ENCODE peak calls at places on chromosomes 5 and 9, in ten cellular contexts. One of them, this sample, is unnamed.

GRCh38 chr9:131503626-131504465 is 1.1 kb downstream of the POMT1 start:
- DNase-seq in HepG2: peak
- DNase-seq in heart left ventricle: peak
- DNase-seq in Peyer's patch: no peak
- DNase-seq in transverse colon: peak
- DNase-seq in spleen: no peak
- DNase-seq in sigmoid colon: no peak
- DNase-seq in A549: peak
- DNase-seq in H1: peak
- DNase-seq in IMR-90: peak
- DNase-seq in this sample: no peak

GRCh38 chr9:127700140-127700539 is 6.6 kb upstream of the CFAP157 start:
- DNase-seq in HepG2: no peak
- DNase-seq in heart left ventricle: no peak
- DNase-seq in Peyer's patch: no peak
- DNase-seq in transverse colon: no peak
- DNase-seq in spleen: no peak
- DNase-seq in sigmoid colon: no peak
- DNase-seq in A549: no peak
- DNase-seq in H1: no peak
- DNase-seq in IMR-90: no peak
- DNase-seq in this sample: no peak

GRCh38 chr5:180703912-180704311 is 35.9 kb downstream of the OR2Y1 start:
- DNase-seq in HepG2: no peak
- DNase-seq in heart left ventricle: no peak
- DNase-seq in Peyer's patch: no peak
- DNase-seq in transverse colon: no peak
- DNase-seq in spleen: no peak
- DNase-seq in sigmoid colon: no peak
- DNase-seq in A549: no peak
- DNase-seq in H1: no peak
- DNase-seq in IMR-90: no peak
- DNase-seq in this sample: no peak

GRCh38 chr5:142839711-142840441 is 69.7 kb downstream of the ARHGAP26 start:
- DNase-seq in HepG2: no peak
- DNase-seq in heart left ventricle: no peak
- DNase-seq in Peyer's patch: no peak
- DNase-seq in transverse colon: peak
- DNase-seq in spleen: no peak
- DNase-seq in sigmoid colon: peak
- DNase-seq in A549: no peak
- DNase-seq in H1: no peak
- DNase-seq in IMR-90: peak
- DNase-seq in this sample: peak

GRCh38 chr5:153753645-153754432 is 263.4 kb downstream of the GRIA1 start:
- DNase-seq in HepG2: no peak
- DNase-seq in heart left ventricle: no peak
- DNase-seq in Peyer's patch: no peak
- DNase-seq in transverse colon: no peak
- DNase-seq in spleen: no peak
- DNase-seq in sigmoid colon: no peak
- DNase-seq in A549: no peak
- DNase-seq in H1: no peak
- DNase-seq in IMR-90: no peak
- DNase-seq in this sample: no peak

GRCh38 chr9:136510561-136510960 is 27.7 kb upstream of the SEC16A start:
- DNase-seq in HepG2: no peak
- DNase-seq in heart left ventricle: no peak
- DNase-seq in Peyer's patch: no peak
- DNase-seq in transverse colon: no peak
- DNase-seq in spleen: no peak
- DNase-seq in sigmoid colon: no peak
- DNase-seq in A549: no peak
- DNase-seq in H1: no peak
- DNase-seq in IMR-90: no peak
- DNase-seq in this sample: no peak

GRCh38 chr9:105818903-105819302 is 124.6 kb downstream of the TMEM38B start:
- DNase-seq in HepG2: no peak
- DNase-seq in heart left ventricle: no peak
- DNase-seq in Peyer's patch: no peak
- DNase-seq in transverse colon: no peak
- DNase-seq in spleen: no peak
- DNase-seq in sigmoid colon: no peak
- DNase-seq in A549: no peak
- DNase-seq in H1: no peak
- DNase-seq in IMR-90: no peak
- DNase-seq in this sample: no peak

GRCh38 chr5:88556415-88556814 is 287.8 kb upstream of the TMEM161B start:
- DNase-seq in HepG2: no peak
- DNase-seq in heart left ventricle: no peak
- DNase-seq in Peyer's patch: no peak
- DNase-seq in transverse colon: no peak
- DNase-seq in spleen: no peak
- DNase-seq in sigmoid colon: no peak
- DNase-seq in A549: no peak
- DNase-seq in H1: no peak
- DNase-seq in IMR-90: no peak
- DNase-seq in this sample: no peak

GRCh38 chr5:131423056-131423455 is 159.2 kb downstream of the CDC42SE2 start:
- DNase-seq in HepG2: peak
- DNase-seq in heart left ventricle: no peak
- DNase-seq in Peyer's patch: no peak
- DNase-seq in transverse colon: no peak
- DNase-seq in spleen: no peak
- DNase-seq in sigmoid colon: no peak
- DNase-seq in A549: peak
- DNase-seq in H1: no peak
- DNase-seq in IMR-90: peak
- DNase-seq in this sample: no peak

GRCh38 chr5:178312900-178313299 is 80.3 kb upstream of the PHYKPL start:
- DNase-seq in HepG2: no peak
- DNase-seq in heart left ventricle: no peak
- DNase-seq in Peyer's patch: no peak
- DNase-seq in transverse colon: peak
- DNase-seq in spleen: peak
- DNase-seq in sigmoid colon: peak
- DNase-seq in A549: no peak
- DNase-seq in H1: no peak
- DNase-seq in IMR-90: no peak
- DNase-seq in this sample: peak

GRCh38 chr5:39453606-39454005 is 28.8 kb upstream of the DAB2 start:
- DNase-seq in HepG2: no peak
- DNase-seq in heart left ventricle: no peak
- DNase-seq in Peyer's patch: no peak
- DNase-seq in transverse colon: no peak
- DNase-seq in spleen: no peak
- DNase-seq in sigmoid colon: no peak
- DNase-seq in A549: no peak
- DNase-seq in H1: no peak
- DNase-seq in IMR-90: no peak
- DNase-seq in this sample: no peak

GRCh38 chr9:134206317-134207300 is 42.2 kb upstream of the RNU6ATAC start:
- DNase-seq in HepG2: no peak
- DNase-seq in heart left ventricle: peak
- DNase-seq in Peyer's patch: no peak
- DNase-seq in transverse colon: no peak
- DNase-seq in spleen: peak
- DNase-seq in sigmoid colon: peak
- DNase-seq in A549: no peak
- DNase-seq in H1: no peak
- DNase-seq in IMR-90: no peak
- DNase-seq in this sample: no peak
- TF ChIP-seq POLR2A in HepG2: no peak
- TF ChIP-seq POLR2A in heart left ventricle: no peak
- TF ChIP-seq POLR2A in Peyer's patch: no peak
- TF ChIP-seq POLR2A in transverse colon: no peak
- TF ChIP-seq POLR2A in spleen: no peak
- TF ChIP-seq POLR2A in sigmoid colon: no peak
- TF ChIP-seq POLR2A in A549: no peak
- TF ChIP-seq POLR2A in H1: no peak
- TF ChIP-seq POLR2A in IMR-90: no peak
- TF ChIP-seq POLR2A in this sample: no peak

GRCh38 chr5:1913578-1913977 is 30.9 kb upstream of the IRX4 start:
- DNase-seq in HepG2: no peak
- DNase-seq in heart left ventricle: no peak
- DNase-seq in Peyer's patch: no peak
- DNase-seq in transverse colon: no peak
- DNase-seq in spleen: peak
- DNase-seq in sigmoid colon: peak
- DNase-seq in A549: no peak
- DNase-seq in H1: no peak
- DNase-seq in IMR-90: no peak
- DNase-seq in this sample: no peak
- H3K27ac ChIP-seq in HepG2: no peak
- H3K27ac ChIP-seq in heart left ventricle: no peak
- H3K27ac ChIP-seq in Peyer's patch: no peak
- H3K27ac ChIP-seq in transverse colon: no peak
- H3K27ac ChIP-seq in spleen: no peak
- H3K27ac ChIP-seq in sigmoid colon: no peak
- H3K27ac ChIP-seq in A549: no peak
- H3K27ac ChIP-seq in H1: no peak
- H3K27ac ChIP-seq in IMR-90: no peak
- H3K27ac ChIP-seq in this sample: no peak

GRCh38 chr9:14349141-14349817 is 35.3 kb upstream of the NFIB start:
- DNase-seq in HepG2: no peak
- DNase-seq in heart left ventricle: no peak
- DNase-seq in Peyer's patch: no peak
- DNase-seq in transverse colon: no peak
- DNase-seq in spleen: no peak
- DNase-seq in sigmoid colon: no peak
- DNase-seq in A549: no peak
- DNase-seq in H1: no peak
- DNase-seq in IMR-90: no peak
- DNase-seq in this sample: no peak

GRCh38 chr9:14346301-14346721 is 32.4 kb upstream of the NFIB start:
- DNase-seq in HepG2: no peak
- DNase-seq in heart left ventricle: no peak
- DNase-seq in Peyer's patch: no peak
- DNase-seq in transverse colon: no peak
- DNase-seq in spleen: no peak
- DNase-seq in sigmoid colon: no peak
- DNase-seq in A549: no peak
- DNase-seq in H1: no peak
- DNase-seq in IMR-90: no peak
- DNase-seq in this sample: peak

GRCh38 chr9:14346826-14347407 is 33.0 kb upstream of the NFIB start:
- DNase-seq in HepG2: no peak
- DNase-seq in heart left ventricle: no peak
- DNase-seq in Peyer's patch: no peak
- DNase-seq in transverse colon: no peak
- DNase-seq in spleen: no peak
- DNase-seq in sigmoid colon: no peak
- DNase-seq in A549: no peak
- DNase-seq in H1: no peak
- DNase-seq in IMR-90: no peak
- DNase-seq in this sample: no peak

GRCh38 chr9:14348241-14349140 is 34.5 kb upstream of the NFIB start:
- DNase-seq in HepG2: no peak
- DNase-seq in heart left ventricle: no peak
- DNase-seq in Peyer's patch: no peak
- DNase-seq in transverse colon: no peak
- DNase-seq in spleen: no peak
- DNase-seq in sigmoid colon: no peak
- DNase-seq in A549: no peak
- DNase-seq in H1: no peak
- DNase-seq in IMR-90: no peak
- DNase-seq in this sample: no peak

GRCh38 chr9:14347408-14348224 is 33.7 kb upstream of the NFIB start:
- DNase-seq in HepG2: no peak
- DNase-seq in heart left ventricle: peak
- DNase-seq in Peyer's patch: no peak
- DNase-seq in transverse colon: peak
- DNase-seq in spleen: no peak
- DNase-seq in sigmoid colon: peak
- DNase-seq in A549: peak
- DNase-seq in H1: no peak
- DNase-seq in IMR-90: no peak
- DNase-seq in this sample: peak
- TF ChIP-seq POLR2A in HepG2: no peak
- TF ChIP-seq POLR2A in heart left ventricle: peak
- TF ChIP-seq POLR2A in Peyer's patch: no peak
- TF ChIP-seq POLR2A in transverse colon: no peak
- TF ChIP-seq POLR2A in spleen: no peak
- TF ChIP-seq POLR2A in sigmoid colon: no peak
- TF ChIP-seq POLR2A in A549: peak
- TF ChIP-seq POLR2A in H1: no peak
- TF ChIP-seq POLR2A in IMR-90: no peak
- TF ChIP-seq POLR2A in this sample: no peak

GRCh38 chr9:108273988-108274387 is 581.8 kb downstream of the ACTL7B start:
- DNase-seq in HepG2: no peak
- DNase-seq in heart left ventricle: no peak
- DNase-seq in Peyer's patch: no peak
- DNase-seq in transverse colon: no peak
- DNase-seq in spleen: no peak
- DNase-seq in sigmoid colon: no peak
- DNase-seq in A549: no peak
- DNase-seq in H1: no peak
- DNase-seq in IMR-90: no peak
- DNase-seq in this sample: no peak

GRCh38 chr9:108271646-108272349 is 584.0 kb downstream of the ACTL7B start:
- DNase-seq in HepG2: peak
- DNase-seq in heart left ventricle: no peak
- DNase-seq in Peyer's patch: no peak
- DNase-seq in transverse colon: peak
- DNase-seq in spleen: no peak
- DNase-seq in sigmoid colon: no peak
- DNase-seq in A549: peak
- DNase-seq in H1: no peak
- DNase-seq in IMR-90: peak
- DNase-seq in this sample: peak

GRCh38 chr9:108270041-108270440 is 585.7 kb downstream of the ACTL7B start:
- DNase-seq in HepG2: no peak
- DNase-seq in heart left ventricle: no peak
- DNase-seq in Peyer's patch: no peak
- DNase-seq in transverse colon: no peak
- DNase-seq in spleen: no peak
- DNase-seq in sigmoid colon: no peak
- DNase-seq in A549: no peak
- DNase-seq in H1: no peak
- DNase-seq in IMR-90: peak
- DNase-seq in this sample: no peak

GRCh38 chr9:108271236-108271635 is 584.5 kb downstream of the ACTL7B start:
- DNase-seq in HepG2: no peak
- DNase-seq in heart left ventricle: no peak
- DNase-seq in Peyer's patch: no peak
- DNase-seq in transverse colon: no peak
- DNase-seq in spleen: no peak
- DNase-seq in sigmoid colon: no peak
- DNase-seq in A549: no peak
- DNase-seq in H1: no peak
- DNase-seq in IMR-90: no peak
- DNase-seq in this sample: no peak

DNA sequence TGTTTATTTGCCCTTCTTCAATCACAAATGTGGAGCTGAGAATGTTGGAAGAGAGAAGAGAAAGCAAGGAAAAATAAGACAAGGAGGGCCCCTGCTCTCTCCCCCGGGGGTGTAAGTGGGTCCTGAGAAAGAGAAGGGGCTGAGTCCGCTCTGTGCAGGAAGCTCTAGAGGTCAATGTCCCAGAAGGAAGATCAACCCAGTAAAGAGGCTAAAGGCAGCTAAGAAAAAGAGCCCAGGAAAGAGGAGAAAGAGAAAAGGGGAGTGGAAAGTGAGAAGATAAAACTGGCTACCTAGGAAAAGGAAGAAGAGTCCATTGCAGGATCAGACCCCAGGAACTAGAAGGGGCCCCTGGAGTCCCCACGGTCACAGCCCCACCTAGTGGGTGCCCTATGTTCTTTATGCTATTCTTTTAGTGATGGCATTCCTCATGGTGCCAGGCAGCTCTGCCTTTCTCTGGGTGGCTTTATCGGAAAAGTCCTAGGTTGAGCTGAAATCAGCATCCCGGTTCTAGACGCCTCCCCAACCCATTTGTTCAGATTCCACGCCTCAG is 583.4 kb downstream of the ACTL7B start:
- DNase-seq in HepG2: peak
- DNase-seq in heart left ventricle: peak
- DNase-seq in Peyer's patch: peak
- DNase-seq in transverse colon: peak
- DNase-seq in spleen: no peak
- DNase-seq in sigmoid colon: peak
- DNase-seq in A549: peak
- DNase-seq in H1: no peak
- DNase-seq in IMR-90: peak
- DNase-seq in this sample: peak
- H3K27ac ChIP-seq in HepG2: no peak
- H3K27ac ChIP-seq in heart left ventricle: no peak
- H3K27ac ChIP-seq in Peyer's patch: peak
- H3K27ac ChIP-seq in transverse colon: peak
- H3K27ac ChIP-seq in spleen: peak
- H3K27ac ChIP-seq in sigmoid colon: peak
- H3K27ac ChIP-seq in A549: peak
- H3K27ac ChIP-seq in H1: no peak
- H3K27ac ChIP-seq in IMR-90: peak
- H3K27ac ChIP-seq in this sample: peak

This sample was measured in body of pancreas.